ENCODE peak calls at places on chromosome 3, in four cellular contexts. F is endothelial cell, B is neuronal stem cell, P is HS-27A. X is an unnamed sample.

GRCh38 chr3:124883766-124884473 is 3.2 kb downstream of the ITGB5 start:
- DNase-seq in F (no peak), P (no peak), B (peak), X (no peak)

GRCh38 chr3:46025139-46025538 is 2.1 kb downstream of the XCR1 start:
- DNase-seq in F (no peak), P (no peak), B (no peak), X (no peak)

GRCh38 chr3:196948442-196949365 is 6.4 kb upstream of the NCBP2 start:
- DNase-seq in P (no peak), F (no peak), B (no peak), X (no peak)

GRCh38 chr3:136632625-136633081 is 119.5 kb downstream of the STAG1 start:
- DNase-seq in F (no peak), B (no peak), P (no peak), X (no peak)

GRCh38 chr3:172362583-172362982 is 85.7 kb downstream of the GHSR start:
- DNase-seq in F (no peak), P (no peak), B (no peak), X (no peak)

GRCh38 chr3:58529516-58530353 is 7.3 kb downstream of the ACOX2 start:
- DNase-seq in B (peak), P (no peak), F (peak), X (no peak)

GRCh38 chr3:196792771-196793170 is 53.1 kb downstream of the PAK2 start:
- DNase-seq in F (no peak), P (no peak), B (no peak), X (no peak)

GRCh38 chr3:9247361-9248231 is 1.9 kb downstream of the SRGAP3 start:
- DNase-seq in B (no peak), P (no peak), F (no peak), X (no peak)

GRCh38 chr3:43733459-43734384 is 43.0 kb downstream of the ABHD5 start:
- DNase-seq in F (no peak), P (no peak), B (no peak), X (no peak)

GRCh38 chr3:43953375-43953774 is 262.6 kb downstream of the ABHD5 start:
- DNase-seq in P (no peak), F (no peak), B (no peak), X (no peak)

GRCh38 chr3:30042274-30042859 is 564.0 kb upstream of the TGFBR2 start:
- DNase-seq in F (peak), B (peak), P (peak), X (peak)

GRCh38 chr3:71050521-71051258 is 532.8 kb downstream of the FOXP1 start:
- DNase-seq in F (no peak), P (no peak), B (no peak), X (no peak)